ENCODE peak calls at places on chromosomes 2 and 18, in five cellular contexts. One of them, this sample, is unnamed.

GRCh38 chr2:219261024-219261855 is 7.5 kb upstream of the TUBA4A start:
- DNase-seq in NK-92 treated with Interleukin-12 subunit alpha and Interleukin-12 subunit beta, amount 100 ng/mL, for 24 hours: no peak
- DNase-seq in WERI-Rb-1: no peak
- DNase-seq in AG08395: no peak
- DNase-seq in GM12891: no peak
- DNase-seq in this sample: no peak

GRCh38 chr2:60633615-60634014 is 80.2 kb upstream of the BCL11A start:
- DNase-seq in NK-92 treated with Interleukin-12 subunit alpha and Interleukin-12 subunit beta, amount 100 ng/mL, for 24 hours: no peak
- DNase-seq in AG08395: no peak
- DNase-seq in GM12891: no peak
- DNase-seq in WERI-Rb-1: no peak
- DNase-seq in this sample: no peak

GRCh38 chr18:11994708-11995444 is 13.6 kb downstream of the IMPA2 start:
- DNase-seq in NK-92 treated with Interleukin-12 subunit alpha and Interleukin-12 subunit beta, amount 100 ng/mL, for 24 hours: no peak
- DNase-seq in AG08395: no peak
- DNase-seq in WERI-Rb-1: no peak
- DNase-seq in GM12891: no peak
- DNase-seq in this sample: no peak

GRCh38 chr2:232655392-232655791 is 22.0 kb downstream of the EFHD1 start:
- DNase-seq in AG08395: no peak
- DNase-seq in NK-92 treated with Interleukin-12 subunit alpha and Interleukin-12 subunit beta, amount 100 ng/mL, for 24 hours: no peak
- DNase-seq in GM12891: no peak
- DNase-seq in WERI-Rb-1: no peak
- DNase-seq in this sample: no peak

GRCh38 chr18:78738076-78738690 is 241.4 kb upstream of the SALL3 start:
- DNase-seq in GM12891: no peak
- DNase-seq in NK-92 treated with Interleukin-12 subunit alpha and Interleukin-12 subunit beta, amount 100 ng/mL, for 24 hours: no peak
- DNase-seq in AG08395: no peak
- DNase-seq in WERI-Rb-1: peak
- DNase-seq in this sample: no peak

GRCh38 chr2:197239434-197239833 is 71.1 kb downstream of the ANKRD44 start:
- DNase-seq in NK-92 treated with Interleukin-12 subunit alpha and Interleukin-12 subunit beta, amount 100 ng/mL, for 24 hours: no peak
- DNase-seq in GM12891: no peak
- DNase-seq in WERI-Rb-1: no peak
- DNase-seq in AG08395: no peak
- DNase-seq in this sample: no peak

GRCh38 chr2:109226128-109226527 is 97.1 kb downstream of the SH3RF3 start:
- DNase-seq in AG08395: no peak
- DNase-seq in GM12891: no peak
- DNase-seq in NK-92 treated with Interleukin-12 subunit alpha and Interleukin-12 subunit beta, amount 100 ng/mL, for 24 hours: no peak
- DNase-seq in WERI-Rb-1: no peak
- DNase-seq in this sample: no peak

GRCh38 chr2:10707831-10708230 is 13.6 kb upstream of the ATP6V1C2 start:
- DNase-seq in NK-92 treated with Interleukin-12 subunit alpha and Interleukin-12 subunit beta, amount 100 ng/mL, for 24 hours: no peak
- DNase-seq in WERI-Rb-1: no peak
- DNase-seq in GM12891: no peak
- DNase-seq in AG08395: no peak
- DNase-seq in this sample: no peak

GRCh38 chr2:148124271-148124670 is 103.4 kb downstream of the MBD5 start:
- DNase-seq in NK-92 treated with Interleukin-12 subunit alpha and Interleukin-12 subunit beta, amount 100 ng/mL, for 24 hours: no peak
- DNase-seq in GM12891: no peak
- DNase-seq in AG08395: no peak
- DNase-seq in WERI-Rb-1: no peak
- DNase-seq in this sample: no peak

GRCh38 chr2:128779301-128780095 is 460.8 kb upstream of the HS6ST1 start:
- DNase-seq in AG08395: no peak
- DNase-seq in WERI-Rb-1: no peak
- DNase-seq in NK-92 treated with Interleukin-12 subunit alpha and Interleukin-12 subunit beta, amount 100 ng/mL, for 24 hours: no peak
- DNase-seq in GM12891: no peak
- DNase-seq in this sample: no peak

GRCh38 chr2:100999995-101000394 is 2.1 kb upstream of the RPL31 start:
- DNase-seq in NK-92 treated with Interleukin-12 subunit alpha and Interleukin-12 subunit beta, amount 100 ng/mL, for 24 hours: no peak
- DNase-seq in AG08395: no peak
- DNase-seq in WERI-Rb-1: no peak
- DNase-seq in GM12891: no peak
- DNase-seq in this sample: no peak

GRCh38 chr2:238638100-238638981 is 209.5 kb upstream of the TWIST2 start:
- DNase-seq in NK-92 treated with Interleukin-12 subunit alpha and Interleukin-12 subunit beta, amount 100 ng/mL, for 24 hours: no peak
- DNase-seq in WERI-Rb-1: no peak
- DNase-seq in AG08395: no peak
- DNase-seq in GM12891: no peak
- DNase-seq in this sample: no peak

GRCh38 chr2:201383156-201383555 is 26.0 kb upstream of the FLACC1 start:
- DNase-seq in NK-92 treated with Interleukin-12 subunit alpha and Interleukin-12 subunit beta, amount 100 ng/mL, for 24 hours: no peak
- DNase-seq in AG08395: no peak
- DNase-seq in GM12891: no peak
- DNase-seq in WERI-Rb-1: no peak
- DNase-seq in this sample: no peak

GRCh38 chr18:13447621-13448020 is 229.1 kb downstream of the LDLRAD4 start:
- DNase-seq in WERI-Rb-1: peak
- DNase-seq in GM12891: no peak
- DNase-seq in AG08395: peak
- DNase-seq in NK-92 treated with Interleukin-12 subunit alpha and Interleukin-12 subunit beta, amount 100 ng/mL, for 24 hours: no peak
- DNase-seq in this sample: peak

GRCh38 chr2:239955086-239955988 is 69.8 kb downstream of the NDUFA10 start:
- DNase-seq in WERI-Rb-1: no peak
- DNase-seq in GM12891: no peak
- DNase-seq in AG08395: no peak
- DNase-seq in NK-92 treated with Interleukin-12 subunit alpha and Interleukin-12 subunit beta, amount 100 ng/mL, for 24 hours: no peak
- DNase-seq in this sample: no peak

GRCh38 chr2:33312389-33312788 is 164.1 kb upstream of the RASGRP3 start:
- DNase-seq in WERI-Rb-1: no peak
- DNase-seq in AG08395: no peak
- DNase-seq in GM12891: no peak
- DNase-seq in NK-92 treated with Interleukin-12 subunit alpha and Interleukin-12 subunit beta, amount 100 ng/mL, for 24 hours: no peak
- DNase-seq in this sample: no peak

GRCh38 chr18:49021076-49021432 is 70.3 kb upstream of the SMAD7 start:
- DNase-seq in AG08395: no peak
- DNase-seq in NK-92 treated with Interleukin-12 subunit alpha and Interleukin-12 subunit beta, amount 100 ng/mL, for 24 hours: no peak
- DNase-seq in WERI-Rb-1: peak
- DNase-seq in GM12891: no peak
- DNase-seq in this sample: no peak

GRCh38 chr2:28661589-28662001 is 90.0 kb upstream of the PPP1CB start:
- DNase-seq in WERI-Rb-1: no peak
- DNase-seq in NK-92 treated with Interleukin-12 subunit alpha and Interleukin-12 subunit beta, amount 100 ng/mL, for 24 hours: no peak
- DNase-seq in GM12891: no peak
- DNase-seq in AG08395: peak
- DNase-seq in this sample: peak

GRCh38 chr2:70708376-70709199 is 59.4 kb downstream of the ADD2 start:
- DNase-seq in WERI-Rb-1: no peak
- DNase-seq in AG08395: peak
- DNase-seq in NK-92 treated with Interleukin-12 subunit alpha and Interleukin-12 subunit beta, amount 100 ng/mL, for 24 hours: no peak
- DNase-seq in GM12891: no peak
- DNase-seq in this sample: no peak

GRCh38 chr2:177747384-177747783 is 325.2 kb downstream of the PDE11A start:
- DNase-seq in NK-92 treated with Interleukin-12 subunit alpha and Interleukin-12 subunit beta, amount 100 ng/mL, for 24 hours: no peak
- DNase-seq in AG08395: no peak
- DNase-seq in GM12891: no peak
- DNase-seq in WERI-Rb-1: no peak
- DNase-seq in this sample: no peak

GRCh38 chr2:216714412-216714775 is 19.0 kb upstream of the IGFBP5 start:
- DNase-seq in WERI-Rb-1: no peak
- DNase-seq in AG08395: peak
- DNase-seq in NK-92 treated with Interleukin-12 subunit alpha and Interleukin-12 subunit beta, amount 100 ng/mL, for 24 hours: no peak
- DNase-seq in GM12891: no peak
- DNase-seq in this sample: peak

GRCh38 chr2:232523682-232524597 is 2.0 kb upstream of the CHRND start:
- DNase-seq in AG08395: no peak
- DNase-seq in GM12891: peak
- DNase-seq in NK-92 treated with Interleukin-12 subunit alpha and Interleukin-12 subunit beta, amount 100 ng/mL, for 24 hours: no peak
- DNase-seq in WERI-Rb-1: peak
- DNase-seq in this sample: no peak

GRCh38 chr2:9434484-9434883 is 11.0 kb downstream of the CPSF3 start:
- DNase-seq in NK-92 treated with Interleukin-12 subunit alpha and Interleukin-12 subunit beta, amount 100 ng/mL, for 24 hours: no peak
- DNase-seq in AG08395: no peak
- DNase-seq in WERI-Rb-1: no peak
- DNase-seq in GM12891: no peak
- DNase-seq in this sample: peak

GRCh38 chr18:41666251-41666650 is 288.8 kb upstream of the PIK3C3 start:
- DNase-seq in WERI-Rb-1: no peak
- DNase-seq in GM12891: no peak
- DNase-seq in AG08395: no peak
- DNase-seq in NK-92 treated with Interleukin-12 subunit alpha and Interleukin-12 subunit beta, amount 100 ng/mL, for 24 hours: no peak
- DNase-seq in this sample: no peak

GRCh38 chr18:58158008-58158407 is 114.0 kb downstream of the NEDD4L start:
- DNase-seq in GM12891: no peak
- DNase-seq in AG08395: no peak
- DNase-seq in WERI-Rb-1: no peak
- DNase-seq in NK-92 treated with Interleukin-12 subunit alpha and Interleukin-12 subunit beta, amount 100 ng/mL, for 24 hours: no peak
- DNase-seq in this sample: no peak

GRCh38 chr2:208103616-208104015 is 20.7 kb downstream of the CRYGD start:
- DNase-seq in GM12891: no peak
- DNase-seq in AG08395: no peak
- DNase-seq in NK-92 treated with Interleukin-12 subunit alpha and Interleukin-12 subunit beta, amount 100 ng/mL, for 24 hours: no peak
- DNase-seq in WERI-Rb-1: no peak
- DNase-seq in this sample: no peak

GRCh38 chr2:60555066-60555793 is 1.8 kb upstream of the BCL11A start:
- DNase-seq in GM12891: no peak
- DNase-seq in NK-92 treated with Interleukin-12 subunit alpha and Interleukin-12 subunit beta, amount 100 ng/mL, for 24 hours: no peak
- DNase-seq in AG08395: peak
- DNase-seq in WERI-Rb-1: peak
- DNase-seq in this sample: peak

GRCh38 chr2:227214622-227215041 is 50.2 kb downstream of the COL4A3 start:
- DNase-seq in NK-92 treated with Interleukin-12 subunit alpha and Interleukin-12 subunit beta, amount 100 ng/mL, for 24 hours: no peak
- DNase-seq in GM12891: no peak
- DNase-seq in AG08395: no peak
- DNase-seq in WERI-Rb-1: no peak
- DNase-seq in this sample: no peak

GRCh38 chr2:4091013-4091412 is 387.6 kb downstream of the DCDC2C start:
- DNase-seq in NK-92 treated with Interleukin-12 subunit alpha and Interleukin-12 subunit beta, amount 100 ng/mL, for 24 hours: no peak
- DNase-seq in GM12891: no peak
- DNase-seq in AG08395: no peak
- DNase-seq in WERI-Rb-1: no peak
- DNase-seq in this sample: no peak

GRCh38 chr2:195710407-195710806 is 53.4 kb downstream of the SLC39A10 start:
- DNase-seq in NK-92 treated with Interleukin-12 subunit alpha and Interleukin-12 subunit beta, amount 100 ng/mL, for 24 hours: no peak
- DNase-seq in GM12891: no peak
- DNase-seq in WERI-Rb-1: no peak
- DNase-seq in AG08395: peak
- DNase-seq in this sample: peak

GRCh38 chr18:24987933-24988840 is 363.8 kb downstream of the ZNF521 start:
- DNase-seq in NK-92 treated with Interleukin-12 subunit alpha and Interleukin-12 subunit beta, amount 100 ng/mL, for 24 hours: no peak
- DNase-seq in GM12891: no peak
- DNase-seq in AG08395: no peak
- DNase-seq in WERI-Rb-1: no peak
- DNase-seq in this sample: no peak

GRCh38 chr2:47568164-47568861 is 165.4 kb downstream of the MSH2 start:
- DNase-seq in GM12891: no peak
- DNase-seq in NK-92 treated with Interleukin-12 subunit alpha and Interleukin-12 subunit beta, amount 100 ng/mL, for 24 hours: no peak
- DNase-seq in WERI-Rb-1: peak
- DNase-seq in AG08395: no peak
- DNase-seq in this sample: no peak

GRCh38 chr18:3223356-3223755 is 3.6 kb upstream of the MYOM1 start:
- DNase-seq in AG08395: no peak
- DNase-seq in WERI-Rb-1: no peak
- DNase-seq in GM12891: no peak
- DNase-seq in NK-92 treated with Interleukin-12 subunit alpha and Interleukin-12 subunit beta, amount 100 ng/mL, for 24 hours: no peak
- DNase-seq in this sample: no peak

GRCh38 chr2:237280235-237280634 is 133.7 kb downstream of the COL6A3 start:
- DNase-seq in NK-92 treated with Interleukin-12 subunit alpha and Interleukin-12 subunit beta, amount 100 ng/mL, for 24 hours: no peak
- DNase-seq in WERI-Rb-1: no peak
- DNase-seq in GM12891: no peak
- DNase-seq in AG08395: peak
- DNase-seq in this sample: peak

GRCh38 chr2:219545610-219546352 is 2.0 kb downstream of the TMEM198 start:
- DNase-seq in WERI-Rb-1: no peak
- DNase-seq in AG08395: no peak
- DNase-seq in NK-92 treated with Interleukin-12 subunit alpha and Interleukin-12 subunit beta, amount 100 ng/mL, for 24 hours: no peak
- DNase-seq in GM12891: no peak
- DNase-seq in this sample: no peak

GRCh38 chr2:119598576-119598975 is 54.3 kb downstream of the CFAP221 start:
- DNase-seq in WERI-Rb-1: no peak
- DNase-seq in NK-92 treated with Interleukin-12 subunit alpha and Interleukin-12 subunit beta, amount 100 ng/mL, for 24 hours: no peak
- DNase-seq in AG08395: no peak
- DNase-seq in GM12891: no peak
- DNase-seq in this sample: no peak

GRCh38 chr2:214543386-214543955 is 132.6 kb downstream of the VWC2L start:
- DNase-seq in WERI-Rb-1: no peak
- DNase-seq in GM12891: no peak
- DNase-seq in NK-92 treated with Interleukin-12 subunit alpha and Interleukin-12 subunit beta, amount 100 ng/mL, for 24 hours: no peak
- DNase-seq in AG08395: peak
- DNase-seq in this sample: no peak

GRCh38 chr2:229774237-229774636 is 59.9 kb upstream of the DNER start:
- DNase-seq in AG08395: no peak
- DNase-seq in NK-92 treated with Interleukin-12 subunit alpha and Interleukin-12 subunit beta, amount 100 ng/mL, for 24 hours: no peak
- DNase-seq in WERI-Rb-1: no peak
- DNase-seq in GM12891: no peak
- DNase-seq in this sample: no peak

This sample was measured in hepatic stellate cell.